ENCODE peak calls at places on chromosomes 7 and 10, in four cellular contexts. M is H9, G is IMR-90, R is H1. W is an unnamed sample.

GRCh38 chr7:2820508-2820934 is 23.6 kb downstream of the GNA12 start:
- DNase-seq in G (peak; percentile 97), R (no peak), M (no peak), W (no peak)

GRCh38 chr7:158951725-158952124 is 95.4 kb downstream of the DYNC2I1 start:
- DNase-seq in M (no peak), G (no peak), R (no peak), W (no peak)

GRCh38 chr7:45001138-45001694 is 1.2 kb downstream of the CCM2 start:
- DNase-seq in G (no peak), R (no peak), M (peak; percentile 44), W (no peak)

GRCh38 chr10:89029201-89029600 is 38.6 kb downstream of the FAS start:
- DNase-seq in M (no peak), G (no peak), R (no peak), W (no peak)

GRCh38 chr10:133178357-133179127 is 18.5 kb downstream of the KNDC1 start:
- DNase-seq in G (no peak), M (no peak), R (no peak), W (no peak)

GRCh38 chr10:83023647-83024046 is 1115.7 kb upstream of the GHITM start:
- DNase-seq in R (no peak), G (no peak), M (no peak), W (no peak)

GRCh38 chr10:97861924-97862323 is 12.3 kb downstream of the GOLGA7B start:
- DNase-seq in M (no peak), R (no peak), G (no peak), W (peak; percentile 29)

GRCh38 chr7:55545496-55545895 is 26.8 kb downstream of the VOPP1 start:
- DNase-seq in R (no peak), M (no peak), G (peak; percentile 82), W (no peak)

GRCh38 chr7:2583798-2584580 is 25.2 kb downstream of the IQCE start:
- DNase-seq in R (no peak), G (no peak), M (no peak), W (no peak)

GRCh38 chr10:7512487-7512886 is 101.7 kb upstream of the SFMBT2 start:
- DNase-seq in G (no peak), M (peak; percentile 48), R (no peak), W (no peak)

GRCh38 chr10:29304259-29305030 is 15.6 kb downstream of the LYZL1 start:
- DNase-seq in R (peak; percentile 15), M (peak; percentile 54), G (peak; percentile 70), W (peak; percentile 79)

GRCh38 chr7:111045469-111045868 is 45.5 kb upstream of the LRRN3 start:
- DNase-seq in M (peak; percentile 27), R (no peak), G (peak; percentile 30), W (no peak)

GRCh38 chr7:134996097-134996550 is 9.8 kb downstream of the AGBL3 start:
- DNase-seq in M (no peak), R (no peak), G (peak; percentile 29), W (no peak)

GRCh38 chr10:119786117-119786769 is 60.4 kb downstream of the INPP5F start:
- DNase-seq in M (peak; percentile 65), R (peak; percentile 38), G (peak; percentile 78), W (peak; percentile 37)

GRCh38 chr7:138865843-138866242 is 67.8 kb upstream of the ATP6V0A4 start:
- DNase-seq in M (no peak), R (no peak), G (no peak), W (no peak)

GRCh38 chr7:8753355-8753754 is 319.9 kb downstream of the NXPH1 start:
- DNase-seq in R (no peak), M (no peak), G (no peak), W (no peak)

GRCh38 chr7:48017674-48018073 is 11.2 kb downstream of the SUN3 start:
- DNase-seq in M (no peak), G (no peak), R (no peak), W (no peak)

GRCh38 chr7:17239683-17240521 is 58.5 kb upstream of the AHR start:
- DNase-seq in R (no peak), G (peak; percentile 75), M (no peak), W (no peak)

GRCh38 chr10:130422366-130423324 is 286.5 kb downstream of the GLRX3 start:
- DNase-seq in M (peak; percentile 29), G (no peak), R (no peak), W (no peak)

GRCh38 chr7:73354196-73354595 is 26.2 kb downstream of the FKBP6 start:
- DNase-seq in R (no peak), G (no peak), M (no peak), W (no peak)

GRCh38 chr7:28607799-28608198 is 195.5 kb downstream of the CREB5 start:
- DNase-seq in M (no peak), G (no peak), R (no peak), W (no peak)

GRCh38 chr10:46286991-46287693 is at the start of gene ANTXRL:
- DNase-seq in G (no peak), R (no peak), M (no peak), W (no peak)

GRCh38 chr10:6780008-6780677 is 200.1 kb upstream of the PRKCQ start:
- DNase-seq in R (no peak), M (no peak), G (no peak), W (no peak)

GRCh38 chr10:100482181-100482833 is 19.5 kb downstream of the WNT8B start:
- DNase-seq in G (peak; percentile 74), M (peak; percentile 88), R (no peak), W (peak; percentile 72)

DNA sequence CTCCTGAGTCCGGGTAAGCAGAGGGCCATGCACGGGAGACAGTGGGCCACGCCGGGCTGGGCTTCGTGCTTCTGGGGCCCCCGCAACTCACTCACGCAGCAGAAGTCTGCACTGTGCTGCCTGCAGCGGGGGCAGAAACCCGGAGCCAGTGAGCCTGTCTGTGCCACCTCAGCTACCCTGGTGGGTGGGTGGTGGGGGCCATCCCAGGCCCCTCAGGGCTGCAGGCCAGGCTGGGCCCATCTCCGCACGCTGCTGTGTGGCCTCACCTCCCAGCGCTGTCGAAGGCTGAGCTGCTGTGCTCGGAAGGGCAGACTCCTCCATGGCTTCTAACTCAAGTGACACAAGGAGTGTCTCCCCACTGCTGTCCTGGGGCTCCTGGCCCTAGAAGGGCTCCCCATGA is 125.5 kb downstream of the FAM53B start:
- DNase-seq in G (no peak), R (no peak), M (no peak), W (no peak)
- H3K27ac ChIP-seq in G (no peak overlapping the region), R (no peak overlapping the region), M (no peak overlapping the region), W (no peak overlapping the region)

DNA sequence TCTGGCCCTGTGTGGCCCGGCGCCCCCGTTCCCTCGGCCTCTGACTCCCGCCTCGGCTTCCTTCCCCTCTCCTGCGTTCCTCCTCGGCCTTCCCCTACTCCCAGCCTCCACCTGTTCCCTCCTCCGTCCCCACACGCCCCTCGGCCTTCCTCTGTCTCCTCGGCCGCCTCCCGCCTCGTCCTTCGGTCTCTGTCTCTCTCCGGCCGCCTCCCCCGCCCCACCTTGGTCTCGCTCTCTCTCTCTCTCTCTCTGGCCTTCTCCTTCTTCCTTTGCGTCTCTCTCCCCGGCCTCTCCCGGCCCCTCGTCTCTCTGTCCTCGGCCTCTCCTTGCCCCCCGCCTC is 588 bp downstream of the GET4 start:
- DNase-seq in G (no peak), M (no peak), R (no peak), W (peak; percentile 33)
- H3K14ac ChIP-seq in G (peak overlapping the region; percentile 44), M (peak overlapping the region; percentile 59), R (no peak overlapping the region), W (no peak overlapping the region)

GRCh38 chr10:12657489-12657888 is 308.1 kb downstream of the CAMK1D start:
- DNase-seq in R (no peak), M (no peak), G (no peak), W (no peak)
- H2AK5ac ChIP-seq in R (no peak overlapping the region), M (no peak overlapping the region), G (no peak overlapping the region), W (no peak overlapping the region)

GRCh38 chr10:61629594-61629993 is 33.1 kb upstream of the CABCOCO1 start:
- DNase-seq in R (no peak), M (peak; percentile 33), G (no peak), W (no peak)
- H3K27ac ChIP-seq in R (no peak overlapping the region), M (no peak overlapping the region), G (peak overlapping the region; percentile 98), W (no peak overlapping the region)

GRCh38 chr7:143906176-143906575 is 4.2 kb upstream of the TCAF1 start:
- DNase-seq in R (no peak), G (no peak), M (no peak), W (no peak)
- H3K14ac ChIP-seq in R (no peak overlapping the region), G (no peak overlapping the region), M (no peak overlapping the region), W (no peak overlapping the region)

GRCh38 chr10:3106908-3107425 is 39.6 kb downstream of the PFKP start:
- DNase-seq in R (no peak), G (no peak), M (no peak), W (no peak)

GRCh38 chr10:3107426-3107961 is 40.1 kb downstream of the PFKP start:
- DNase-seq in G (peak; percentile 98), R (no peak), M (no peak), W (no peak)

GRCh38 chr10:3104251-3104918 is 37.0 kb downstream of the PFKP start:
- DNase-seq in M (no peak), G (no peak), R (no peak), W (no peak)

GRCh38 chr10:3105166-3105565 is 37.8 kb downstream of the PFKP start:
- DNase-seq in R (no peak), M (no peak), G (no peak), W (no peak)

GRCh38 chr10:3105905-3106304 is 38.6 kb downstream of the PFKP start:
- DNase-seq in G (no peak), M (no peak), R (no peak), W (no peak)
- H2AK5ac ChIP-seq in G (no peak overlapping the region), M (no peak overlapping the region), R (no peak overlapping the region), W (no peak overlapping the region)

GRCh38 chr7:7640221-7641128 is at the start of gene UMAD1:
- DNase-seq in M (peak; percentile 100), R (peak; percentile 99), G (peak; percentile 98), W (peak; percentile 96)
- H3K27ac ChIP-seq in M (peak within 1 kb of the TSS; percentile 22), R (peak within 1 kb of the TSS; percentile 91), G (peak within 1 kb of the TSS; percentile 58), W (peak within 1 kb of the TSS; percentile 76)

DNA sequence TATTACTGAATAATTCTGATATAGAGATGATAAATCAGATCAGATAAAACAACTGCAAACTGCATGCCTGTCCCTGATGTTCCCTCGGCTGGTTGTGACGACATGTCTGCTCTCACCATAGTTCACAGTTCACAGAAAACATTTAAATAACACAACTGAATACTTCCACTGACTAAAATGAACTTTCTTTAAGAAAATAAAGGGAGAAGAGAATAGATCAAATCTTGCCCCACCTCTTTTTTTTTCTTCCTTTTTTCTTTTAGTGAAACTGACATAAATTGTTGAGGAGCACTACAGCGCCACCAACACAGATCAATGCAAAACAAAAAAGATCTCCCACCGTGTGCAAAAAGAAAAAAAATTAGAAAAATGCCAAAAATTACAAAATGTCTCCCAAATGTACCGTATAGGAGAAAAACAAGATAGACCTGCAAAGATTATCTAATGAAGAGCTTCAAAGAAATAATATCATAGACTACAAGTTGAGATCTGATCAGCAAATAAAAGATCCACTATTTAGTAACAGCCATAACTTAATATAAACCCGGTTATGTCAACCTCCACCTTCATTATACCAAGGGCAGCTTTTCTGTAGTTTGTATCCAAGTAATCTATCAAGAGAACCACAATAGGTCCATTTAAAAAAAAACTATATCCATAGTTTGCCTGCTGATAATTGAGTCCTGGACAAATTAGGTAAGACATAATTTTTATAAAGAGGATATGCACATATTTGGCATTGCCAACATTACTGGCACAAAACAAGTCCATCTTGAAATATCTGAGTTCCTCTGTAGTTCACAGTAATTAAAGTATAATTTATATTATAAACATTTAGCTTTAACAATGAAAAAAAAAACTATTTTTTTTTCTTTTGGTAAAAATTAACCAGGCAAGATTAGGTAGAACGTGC is 30.8 kb upstream of the EPC1 start:
- DNase-seq in R (no peak), G (peak; percentile 45), M (no peak), W (peak; percentile 8)
- H3K14ac ChIP-seq in R (no peak overlapping the region), G (peak overlapping the region; percentile 95), M (no peak overlapping the region), W (no peak overlapping the region)